ENCODE peak calls at places on chromosomes 16 and 17, in six cellular contexts. C is H1, B is LoVo, D is ACHN, O is stromal cell of bone marrow, Q is endothelial cell. R is an unnamed sample.

GRCh38 chr17:61635913-61636432 is 45.0 kb upstream of the NACA2 start:
- DNase-seq in O (peak; percentile 40), C (peak; percentile 66), B (peak; percentile 77), D (peak; percentile 67), Q (peak; percentile 54), R (peak; percentile 81)

GRCh38 chr16:88353691-88354090 is 29.1 kb upstream of the ZNF469 start:
- DNase-seq in C (no peak), D (no peak), B (no peak), Q (no peak), O (no peak), R (no peak)

GRCh38 chr16:88599092-88599733 is 29.0 kb downstream of the ZC3H18 start:
- DNase-seq in B (no peak), Q (no peak), C (no peak), O (no peak), D (no peak), R (no peak)

GRCh38 chr16:48914070-48914469 is 304.1 kb upstream of the N4BP1 start:
- DNase-seq in B (no peak), C (no peak), Q (peak; percentile 30), D (no peak), O (no peak), R (no peak)

GRCh38 chr17:66025551-66025950 is 166.4 kb downstream of the CEP112 start:
- DNase-seq in O (peak; percentile 17), D (no peak), Q (no peak), C (no peak), B (no peak), R (no peak)

GRCh38 chr16:2470603-2471015 is 488 bp upstream of the NTN3 start:
- DNase-seq in B (no peak), D (no peak), C (no peak), Q (no peak), O (no peak), R (no peak)

GRCh38 chr16:86306811-86307517 is 203.4 kb upstream of the FOXF1 start:
- DNase-seq in B (no peak), O (no peak), Q (no peak), D (no peak), C (no peak), R (no peak)

GRCh38 chr17:57876866-57877237 is 27.0 kb upstream of the MRPS23 start:
- DNase-seq in C (no peak), B (no peak), O (no peak), Q (no peak), D (no peak), R (no peak)

GRCh38 chr17:9878791-9879525 is 26.1 kb downstream of the RCVRN start:
- DNase-seq in D (no peak), O (no peak), C (no peak), B (no peak), Q (no peak), R (no peak)

GRCh38 chr16:29877266-29877961 is 14.4 kb upstream of the CDIPT start:
- DNase-seq in C (peak; percentile 99), O (no peak), D (peak; percentile 22), B (no peak), Q (peak; percentile 58), R (peak; percentile 28)

GRCh38 chr17:31511176-31511540 is 119.7 kb downstream of the RAB11FIP4 start:
- DNase-seq in B (no peak), C (no peak), D (no peak), O (no peak), Q (no peak), R (peak; percentile 99)

GRCh38 chr16:67951485-67951884 is 7.6 kb upstream of the LCAT start:
- DNase-seq in Q (no peak), B (no peak), C (no peak), O (no peak), D (no peak), R (no peak)

GRCh38 chr17:3918372-3919122 is 2.3 kb upstream of the P2RX1 start:
- DNase-seq in D (no peak), B (no peak), O (no peak), C (no peak), Q (no peak), R (no peak)

GRCh38 chr16:1933097-1933661 is 9.8 kb downstream of the MSRB1 start:
- DNase-seq in D (no peak), C (no peak), B (no peak), O (no peak), Q (no peak), R (no peak)

GRCh38 chr16:4904108-4904941 is 32.6 kb downstream of the PPL start:
- DNase-seq in O (no peak), D (no peak), Q (no peak), B (no peak), C (no peak), R (no peak)

GRCh38 chr17:15340966-15341365 is 431 bp downstream of the TEKT3 start:
- DNase-seq in C (no peak), D (no peak), O (no peak), Q (peak; percentile 18), B (no peak), R (no peak)

GRCh38 chr16:89113661-89114060 is 20.0 kb downstream of the ACSF3 start:
- DNase-seq in C (no peak), B (no peak), O (no peak), D (no peak), Q (no peak), R (no peak)

GRCh38 chr16:72481419-72481818 is 309.5 kb upstream of the PMFBP1 start:
- DNase-seq in B (no peak), O (no peak), D (no peak), Q (no peak), C (no peak), R (no peak)

GRCh38 chr17:62727916-62728672 is 80.0 kb downstream of the MARCHF10 start:
- DNase-seq in D (no peak), O (no peak), C (no peak), B (no peak), Q (no peak), R (no peak)

GRCh38 chr17:14228903-14229302 is 7.8 kb downstream of the CDRT15 start:
- DNase-seq in C (no peak), Q (no peak), B (no peak), O (no peak), D (no peak), R (no peak)

R was measured in HT-29.